ENCODE peak calls at places on chromosome 13, in nine cellular contexts. E is lung; X is endothelial cell; P is heart right ventricle; C is Calu3; F is CD8-positive, alpha-beta T cell; A is psoas muscle; U is endothelial cell of umbilical vein; B is thoracic aorta. H is an unnamed sample.

GRCh38 chr13:114131581-114132418 is 623 bp downstream of the RASA3 start:
- DNase-seq in E (no peak), X (no peak), P (no peak), C (no peak), F (no peak), A (no peak), U (no peak), B (no peak), H (peak)

GRCh38 chr13:109199280-109199679 is 569.9 kb downstream of the MYO16 start:
- DNase-seq in E (no peak), X (no peak), P (no peak), C (no peak), F (no peak), A (no peak), U (peak), B (no peak), H (no peak)

GRCh38 chr13:114059946-114060860 is 72.2 kb downstream of the RASA3 start:
- DNase-seq in E (no peak), X (no peak), P (peak), C (no peak), F (no peak), A (peak), U (peak), B (no peak), H (no peak)

GRCh38 chr13:60111726-60112125 is 52.0 kb downstream of the DIAPH3 start:
- DNase-seq in E (no peak), X (no peak), P (no peak), C (no peak), F (no peak), A (no peak), U (no peak), B (no peak), H (no peak)

GRCh38 chr13:101917475-101917810 is 465.0 kb downstream of the ITGBL1 start:
- DNase-seq in E (no peak), X (no peak), P (no peak), C (no peak), F (no peak), A (no peak), U (no peak), B (no peak), H (peak)

GRCh38 chr13:33721719-33722118 is 96.2 kb upstream of the RFC3 start:
- DNase-seq in E (no peak), X (no peak), P (no peak), C (no peak), F (no peak), A (no peak), U (peak), B (no peak), H (no peak)

GRCh38 chr13:112346899-112347229 is 29.3 kb upstream of the SPACA7 start:
- DNase-seq in E (no peak), X (no peak), P (no peak), C (no peak), F (no peak), A (no peak), U (no peak), B (no peak), H (peak)

GRCh38 chr13:97125051-97125809 is 96.9 kb upstream of the MBNL2 start:
- DNase-seq in E (peak), X (no peak), P (no peak), C (peak), F (no peak), A (peak), U (no peak), B (no peak), H (peak)

GRCh38 chr13:113064534-113065405 is 40.8 kb upstream of the F7 start:
- DNase-seq in E (no peak), X (no peak), P (peak), C (peak), F (no peak), A (no peak), U (no peak), B (no peak), H (no peak)

GRCh38 chr13:40192516-40193257 is 473.8 kb downstream of the FOXO1 start:
- DNase-seq in E (no peak), X (no peak), P (no peak), C (no peak), F (no peak), A (peak), U (no peak), B (no peak), H (no peak)

GRCh38 chr13:107231941-107232340 is 664.0 kb upstream of the ARGLU1 start:
- DNase-seq in E (no peak), X (no peak), P (no peak), C (no peak), F (no peak), A (no peak), U (no peak), B (no peak), H (no peak)

GRCh38 chr13:80362488-80362887 is 21.6 kb upstream of the SPRY2 start:
- DNase-seq in E (no peak), X (no peak), P (no peak), C (no peak), F (no peak), A (no peak), U (no peak), B (no peak), H (no peak)

GRCh38 chr13:112973577-112973951 is 4.5 kb downstream of the MCF2L start:
- DNase-seq in E (no peak), X (no peak), P (no peak), C (no peak), F (no peak), A (no peak), U (no peak), B (no peak), H (no peak)

GRCh38 chr13:40665061-40665753 is 1.2 kb downstream of the FOXO1 start:
- DNase-seq in E (peak), X (peak), P (peak), C (peak), F (peak), A (peak), U (no peak), B (no peak), H (peak)

GRCh38 chr13:51251480-51251879 is 29.3 kb downstream of the FAM124A start:
- DNase-seq in E (no peak), X (no peak), P (no peak), C (no peak), F (no peak), A (no peak), U (no peak), B (no peak), H (no peak)

GRCh38 chr13:76038920-76039716 is 403.0 kb downstream of the LMO7 start:
- DNase-seq in E (no peak), X (no peak), P (no peak), C (peak), F (no peak), A (no peak), U (no peak), B (no peak), H (no peak)

GRCh38 chr13:44362394-44363040 is 11.1 kb upstream of the SERP2 start:
- DNase-seq in E (no peak), X (no peak), P (no peak), C (no peak), F (no peak), A (no peak), U (peak), B (no peak), H (no peak)

GRCh38 chr13:96000069-96000468 is 53.1 kb downstream of the UGGT2 start:
- DNase-seq in E (no peak), X (no peak), P (no peak), C (no peak), F (no peak), A (no peak), U (no peak), B (no peak), H (no peak)

DNA sequence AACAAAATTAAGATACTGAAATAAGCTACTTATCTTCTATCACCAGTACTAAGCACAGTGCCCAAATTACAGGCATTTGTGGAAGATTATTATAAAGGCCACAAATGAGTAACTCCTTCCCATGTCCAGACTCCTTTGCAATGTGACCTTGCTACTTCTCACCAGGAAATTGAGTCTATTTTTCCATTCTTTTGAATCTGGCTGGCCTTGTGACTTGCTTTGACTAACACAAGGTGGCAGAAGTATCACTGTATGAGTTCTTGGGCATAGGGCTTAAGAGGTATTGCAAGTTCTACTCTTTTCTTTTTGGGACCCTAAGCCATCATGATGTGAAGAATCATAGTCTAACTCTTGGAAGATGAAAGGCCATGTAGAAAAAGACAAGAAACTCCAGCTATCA is 49.9 kb downstream of the UGGT2 start:
- DNase-seq in E (no peak), X (no peak), P (no peak), C (no peak), F (no peak), A (no peak), U (peak), B (no peak), H (no peak)
- TF ChIP-seq CTCF in E (no peak), X (no peak), P (no peak), C (no peak), F (no peak), A (no peak), U (no peak), B (no peak), H (no peak)

GRCh38 chr13:36133950-36134349 is 2.8 kb upstream of the DCLK1 start:
- DNase-seq in E (no peak), X (no peak), P (no peak), C (no peak), F (no peak), A (no peak), U (peak), B (no peak), H (no peak)
- TF ChIP-seq CTCF in E (no peak), X (no peak), P (no peak), C (no peak), F (no peak), A (no peak), U (no peak), B (no peak), H (no peak)

GRCh38 chr13:27868639-27869435 is 51.0 kb upstream of the PDX1 start:
- DNase-seq in E (no peak), X (no peak), P (no peak), C (peak), F (no peak), A (no peak), U (peak), B (no peak), H (peak)
- TF ChIP-seq CTCF in E (no peak), X (peak), P (no peak), C (peak), F (peak), A (peak), U (peak), B (no peak), H (peak)

GRCh38 chr13:90098580-90098979 is 1248.9 kb upstream of the MIR17HG start:
- DNase-seq in E (no peak), X (no peak), P (no peak), C (no peak), F (no peak), A (no peak), U (no peak), B (no peak), H (no peak)
- TF ChIP-seq CTCF in E (no peak), X (no peak), P (no peak), C (no peak), F (no peak), A (no peak), U (no peak), B (no peak), H (no peak)

GRCh38 chr13:46679369-46680180 is 117.4 kb downstream of the ESD start:
- DNase-seq in E (no peak), X (no peak), P (no peak), C (no peak), F (peak), A (no peak), U (no peak), B (no peak), H (peak)
- TF ChIP-seq CTCF in E (no peak), X (no peak), P (no peak), C (no peak), F (no peak), A (no peak), U (no peak), B (no peak), H (no peak)

DNA sequence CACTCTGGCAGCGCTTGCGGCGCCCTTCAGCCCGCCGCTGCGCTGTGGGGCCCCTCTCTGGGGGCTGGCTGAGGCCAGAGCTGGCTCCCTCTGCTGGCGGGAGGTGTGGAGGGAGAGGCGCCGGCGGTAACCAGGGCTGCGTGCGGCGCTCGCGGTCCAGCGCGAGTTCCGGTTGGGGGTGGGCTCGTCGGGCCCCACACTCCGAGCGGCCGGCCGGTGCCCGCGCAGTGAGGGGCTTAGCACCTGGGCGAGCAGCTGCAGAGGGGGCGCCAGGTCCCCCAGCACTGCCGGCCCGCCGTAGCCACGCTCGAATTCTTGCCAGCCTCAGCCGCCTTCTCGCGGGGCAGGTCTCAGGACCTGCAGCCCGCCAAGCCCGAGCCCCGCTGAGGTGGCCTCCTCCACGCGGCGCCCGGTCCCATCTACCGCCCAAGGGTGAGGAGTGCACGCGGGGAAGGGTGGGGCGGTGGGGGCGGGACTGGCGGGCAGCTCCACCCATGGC is 879.0 kb upstream of the SLITRK5 start:
- DNase-seq in E (no peak), X (no peak), P (no peak), C (no peak), F (no peak), A (no peak), U (no peak), B (no peak), H (no peak)
- TF ChIP-seq CTCF in E (no peak), X (no peak), P (no peak), C (no peak), F (no peak), A (no peak), U (no peak), B (no peak), H (no peak)

GRCh38 chr13:49585220-49586157 is at the start of gene RCBTB1:
- DNase-seq in E (peak), X (peak), P (peak), C (peak), F (peak), A (peak), U (peak), B (peak), H (peak)
- TF ChIP-seq CTCF in E (no peak), X (no peak), P (no peak), C (no peak), F (no peak), A (no peak), U (no peak), B (no peak), H (no peak)

DNA sequence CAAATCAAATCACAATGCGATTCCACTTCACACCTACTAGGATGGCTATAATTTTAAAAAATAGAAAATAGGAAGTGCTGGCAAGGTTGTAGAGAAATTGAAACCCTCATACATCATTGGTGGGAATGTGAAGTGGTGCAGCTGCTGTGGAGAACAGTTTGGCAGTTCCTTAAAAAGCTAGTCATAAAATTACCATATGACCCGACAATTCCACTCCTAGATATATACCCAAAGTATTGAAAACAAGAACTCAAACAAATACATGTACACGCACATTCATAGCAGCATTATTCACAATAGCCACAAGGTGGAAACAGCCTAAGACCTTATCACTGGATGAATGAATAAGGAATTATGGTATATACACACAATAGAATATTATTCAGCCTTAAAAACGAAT is 12.0 kb downstream of the HMGB1 start:
- DNase-seq in E (no peak), X (no peak), P (no peak), C (no peak), F (no peak), A (no peak), U (no peak), B (no peak), H (no peak)
- TF ChIP-seq CTCF in E (no peak), X (peak), P (no peak), C (no peak), F (no peak), A (peak), U (no peak), B (no peak), H (no peak)